ENCODE peak calls at places on chromosomes 4 and X, in seven cellular contexts. R, V, K, F, I, T and Y are unnamed samples.

GRCh38 chr4:87806520-87806919 is 7.2 kb downstream of the IBSP start:
- DNase-seq in R (no peak), V (no peak), K (no peak), F (no peak), I (no peak), T (no peak), Y (no peak)

GRCh38 chr4:7423801-7424552 is 10.8 kb downstream of the PSAPL1 start:
- DNase-seq in R (no peak), V (no peak), K (no peak), F (no peak), I (no peak), T (no peak), Y (no peak)

GRCh38 chr4:74933562-74934015 is 673 bp downstream of the PARM1 start:
- DNase-seq in R (no peak), V (peak), K (no peak), F (no peak), I (no peak), T (no peak), Y (no peak)

GRCh38 chr4:76293705-76294274 is 12.7 kb upstream of the STBD1 start:
- DNase-seq in R (no peak), V (no peak), K (no peak), F (no peak), I (no peak), T (no peak), Y (no peak)

GRCh38 chrX:11688201-11688600 is 22.5 kb upstream of the ARHGAP6 start:
- DNase-seq in R (no peak), V (no peak), K (no peak), F (no peak), I (no peak), T (no peak), Y (no peak)

GRCh38 chr4:41912546-41912945 is 22.7 kb upstream of the TMEM33 start:
- DNase-seq in R (no peak), V (no peak), K (no peak), F (no peak), I (no peak), T (no peak), Y (no peak)

GRCh38 chr4:40750461-40751258 is 905 bp downstream of the NSUN7 start:
- DNase-seq in R (no peak), V (peak), K (no peak), F (no peak), I (no peak), T (no peak), Y (no peak)

GRCh38 chr4:5971077-5971447 is 47.2 kb downstream of the C4orf50 start:
- DNase-seq in R (no peak), V (no peak), K (no peak), F (no peak), I (no peak), T (no peak), Y (no peak)

GRCh38 chr4:183139058-183139740 is 40.1 kb downstream of the WWC2 start:
- DNase-seq in R (no peak), V (no peak), K (no peak), F (no peak), I (no peak), T (no peak), Y (no peak)

GRCh38 chr4:10164877-10165283 is 48.3 kb upstream of the WDR1 start:
- DNase-seq in R (no peak), V (peak), K (no peak), F (no peak), I (no peak), T (peak), Y (no peak)

GRCh38 chrX:103376118-103376978 is at the start of gene BEX3:
- DNase-seq in R (no peak), V (peak), K (peak), F (peak), I (peak), T (peak), Y (no peak)

GRCh38 chrX:155094468-155095061 is 23.3 kb downstream of the BRCC3 start:
- DNase-seq in R (no peak), V (no peak), K (no peak), F (no peak), I (no peak), T (peak), Y (peak)

GRCh38 chr4:152106781-152107321 is 346.0 kb upstream of the GATB start:
- DNase-seq in R (no peak), V (no peak), K (no peak), F (no peak), I (no peak), T (no peak), Y (no peak)

GRCh38 chr4:6855692-6856297 is 53.8 kb upstream of the TBC1D14 start:
- DNase-seq in R (peak), V (no peak), K (no peak), F (peak), I (no peak), T (peak), Y (peak)

GRCh38 chr4:153269223-153269990 is 65.2 kb downstream of the TRIM2 start:
- DNase-seq in R (no peak), V (no peak), K (no peak), F (no peak), I (no peak), T (no peak), Y (no peak)

GRCh38 chr4:55089922-55090321 is 35.5 kb downstream of the KDR start:
- DNase-seq in R (no peak), V (no peak), K (no peak), F (no peak), I (no peak), T (no peak), Y (no peak)